ENCODE peak calls at places on chromosomes 12 and 14, in nine cellular contexts. One of them, this sample, is unnamed.

GRCh38 chr12:76259071-76259470 is 89.1 kb downstream of the BBS10 start:
- DNase-seq in nephron progenitor cell: no peak
- DNase-seq in stimulated activated CD8-positive, alpha-beta memory T cell treated with anti-CD3 and anti-CD28 coated beads, Interleukin-15, amount 100 ng/mL, for 1 hour: no peak
- DNase-seq in germinal center: no peak
- DNase-seq in nucleus accumbens: no peak
- DNase-seq in EL: peak
- DNase-seq in ELF-1: no peak
- DNase-seq in IMR-90: peak
- DNase-seq in T-cell: no peak
- DNase-seq in this sample: no peak

GRCh38 chr14:91310620-91311283 is 66.2 kb upstream of the GPR68 start:
- DNase-seq in IMR-90: no peak
- DNase-seq in nephron progenitor cell: no peak
- DNase-seq in germinal center: no peak
- DNase-seq in T-cell: peak
- DNase-seq in stimulated activated CD8-positive, alpha-beta memory T cell treated with anti-CD3 and anti-CD28 coated beads, Interleukin-15, amount 100 ng/mL, for 1 hour: no peak
- DNase-seq in EL: no peak
- DNase-seq in nucleus accumbens: no peak
- DNase-seq in ELF-1: no peak
- DNase-seq in this sample: no peak

GRCh38 chr14:91249841-91250616 is 5.5 kb upstream of the GPR68 start:
- DNase-seq in ELF-1: peak
- DNase-seq in nephron progenitor cell: peak
- DNase-seq in nucleus accumbens: no peak
- DNase-seq in EL: peak
- DNase-seq in germinal center: no peak
- DNase-seq in IMR-90: no peak
- DNase-seq in stimulated activated CD8-positive, alpha-beta memory T cell treated with anti-CD3 and anti-CD28 coated beads, Interleukin-15, amount 100 ng/mL, for 1 hour: no peak
- DNase-seq in T-cell: no peak
- DNase-seq in this sample: no peak

GRCh38 chr12:102811125-102811737 is 105.8 kb downstream of the PAH start:
- DNase-seq in germinal center: no peak
- DNase-seq in ELF-1: peak
- DNase-seq in stimulated activated CD8-positive, alpha-beta memory T cell treated with anti-CD3 and anti-CD28 coated beads, Interleukin-15, amount 100 ng/mL, for 1 hour: no peak
- DNase-seq in IMR-90: no peak
- DNase-seq in T-cell: no peak
- DNase-seq in nephron progenitor cell: peak
- DNase-seq in EL: peak
- DNase-seq in nucleus accumbens: no peak
- DNase-seq in this sample: no peak

GRCh38 chr14:104865069-104865630 is at the start of gene CEP170B:
- DNase-seq in stimulated activated CD8-positive, alpha-beta memory T cell treated with anti-CD3 and anti-CD28 coated beads, Interleukin-15, amount 100 ng/mL, for 1 hour: no peak
- DNase-seq in nucleus accumbens: no peak
- DNase-seq in T-cell: no peak
- DNase-seq in EL: peak
- DNase-seq in germinal center: peak
- DNase-seq in ELF-1: no peak
- DNase-seq in nephron progenitor cell: peak
- DNase-seq in IMR-90: peak
- DNase-seq in this sample: no peak

GRCh38 chr12:31651893-31652521 is 7.5 kb upstream of the ETFBKMT start:
- DNase-seq in nephron progenitor cell: no peak
- DNase-seq in T-cell: no peak
- DNase-seq in stimulated activated CD8-positive, alpha-beta memory T cell treated with anti-CD3 and anti-CD28 coated beads, Interleukin-15, amount 100 ng/mL, for 1 hour: no peak
- DNase-seq in germinal center: no peak
- DNase-seq in IMR-90: no peak
- DNase-seq in nucleus accumbens: no peak
- DNase-seq in ELF-1: peak
- DNase-seq in EL: no peak
- DNase-seq in this sample: no peak

GRCh38 chr14:103541494-103541943 is 12.5 kb downstream of the TRMT61A start:
- DNase-seq in stimulated activated CD8-positive, alpha-beta memory T cell treated with anti-CD3 and anti-CD28 coated beads, Interleukin-15, amount 100 ng/mL, for 1 hour: no peak
- DNase-seq in IMR-90: no peak
- DNase-seq in T-cell: no peak
- DNase-seq in nucleus accumbens: no peak
- DNase-seq in ELF-1: no peak
- DNase-seq in nephron progenitor cell: no peak
- DNase-seq in germinal center: no peak
- DNase-seq in EL: no peak
- DNase-seq in this sample: no peak

GRCh38 chr12:49633703-49634311 is 10.4 kb downstream of the PRPF40B start:
- DNase-seq in germinal center: no peak
- DNase-seq in stimulated activated CD8-positive, alpha-beta memory T cell treated with anti-CD3 and anti-CD28 coated beads, Interleukin-15, amount 100 ng/mL, for 1 hour: no peak
- DNase-seq in nucleus accumbens: no peak
- DNase-seq in IMR-90: no peak
- DNase-seq in nephron progenitor cell: no peak
- DNase-seq in EL: no peak
- DNase-seq in ELF-1: no peak
- DNase-seq in T-cell: no peak
- DNase-seq in this sample: no peak

GRCh38 chr12:111091036-111091435 is 170.7 kb upstream of the MYL2 start:
- DNase-seq in nephron progenitor cell: no peak
- DNase-seq in ELF-1: no peak
- DNase-seq in EL: no peak
- DNase-seq in stimulated activated CD8-positive, alpha-beta memory T cell treated with anti-CD3 and anti-CD28 coated beads, Interleukin-15, amount 100 ng/mL, for 1 hour: no peak
- DNase-seq in T-cell: no peak
- DNase-seq in IMR-90: no peak
- DNase-seq in nucleus accumbens: no peak
- DNase-seq in germinal center: no peak
- DNase-seq in this sample: no peak

GRCh38 chr12:124940143-124940392 is 25.6 kb upstream of the UBC start:
- DNase-seq in nucleus accumbens: no peak
- DNase-seq in T-cell: no peak
- DNase-seq in EL: no peak
- DNase-seq in nephron progenitor cell: no peak
- DNase-seq in stimulated activated CD8-positive, alpha-beta memory T cell treated with anti-CD3 and anti-CD28 coated beads, Interleukin-15, amount 100 ng/mL, for 1 hour: no peak
- DNase-seq in ELF-1: peak
- DNase-seq in IMR-90: no peak
- DNase-seq in germinal center: no peak
- DNase-seq in this sample: no peak

GRCh38 chr14:100708349-100709217 is 18.1 kb upstream of the DLK1 start:
- DNase-seq in ELF-1: peak
- DNase-seq in T-cell: no peak
- DNase-seq in stimulated activated CD8-positive, alpha-beta memory T cell treated with anti-CD3 and anti-CD28 coated beads, Interleukin-15, amount 100 ng/mL, for 1 hour: no peak
- DNase-seq in IMR-90: peak
- DNase-seq in EL: no peak
- DNase-seq in germinal center: no peak
- DNase-seq in nucleus accumbens: no peak
- DNase-seq in nephron progenitor cell: peak
- DNase-seq in this sample: no peak

GRCh38 chr14:48943913-48944312 is 642.3 kb downstream of the RPS29 start:
- DNase-seq in ELF-1: no peak
- DNase-seq in EL: no peak
- DNase-seq in nephron progenitor cell: no peak
- DNase-seq in nucleus accumbens: no peak
- DNase-seq in germinal center: no peak
- DNase-seq in IMR-90: no peak
- DNase-seq in T-cell: no peak
- DNase-seq in stimulated activated CD8-positive, alpha-beta memory T cell treated with anti-CD3 and anti-CD28 coated beads, Interleukin-15, amount 100 ng/mL, for 1 hour: no peak
- DNase-seq in this sample: no peak

GRCh38 chr12:81863406-81863805 is 104.3 kb upstream of the PPFIA2 start:
- DNase-seq in nephron progenitor cell: no peak
- DNase-seq in stimulated activated CD8-positive, alpha-beta memory T cell treated with anti-CD3 and anti-CD28 coated beads, Interleukin-15, amount 100 ng/mL, for 1 hour: no peak
- DNase-seq in IMR-90: no peak
- DNase-seq in EL: no peak
- DNase-seq in ELF-1: no peak
- DNase-seq in nucleus accumbens: no peak
- DNase-seq in T-cell: no peak
- DNase-seq in germinal center: no peak
- DNase-seq in this sample: peak

GRCh38 chr12:95318071-95318545 is 100.5 kb downstream of the VEZT start:
- DNase-seq in germinal center: no peak
- DNase-seq in T-cell: no peak
- DNase-seq in EL: peak
- DNase-seq in nucleus accumbens: no peak
- DNase-seq in stimulated activated CD8-positive, alpha-beta memory T cell treated with anti-CD3 and anti-CD28 coated beads, Interleukin-15, amount 100 ng/mL, for 1 hour: no peak
- DNase-seq in nephron progenitor cell: no peak
- DNase-seq in IMR-90: peak
- DNase-seq in ELF-1: no peak
- DNase-seq in this sample: peak

This sample was measured in smooth muscle cell of the brain vasculature.